ENCODE peak calls at places on chromosomes 16 and 17, in five cellular contexts. One of them, this sample, is unnamed.
A peak's percentile ranks its signal among the peaks of the same experiment; 100 is the strongest.

GRCh38 chr17:62995377-62995885 is 29.4 kb downstream of the TANC2 start:
- DNase-seq in neural progenitor cell: peak; percentile 51
- DNase-seq in heart right ventricle: no peak
- DNase-seq in erythroblast: peak; percentile 61
- DNase-seq in GM03348: peak; percentile 21
- DNase-seq in this sample: no peak

GRCh38 chr16:67841816-67842508 is at the start of gene THAP11:
- DNase-seq in neural progenitor cell: peak; percentile 98
- DNase-seq in heart right ventricle: peak; percentile 92
- DNase-seq in erythroblast: peak; percentile 98
- DNase-seq in GM03348: peak; percentile 95
- DNase-seq in this sample: peak; percentile 86

GRCh38 chr16:89343501-89344291 is 126.2 kb downstream of the ZNF778 start:
- DNase-seq in neural progenitor cell: no peak
- DNase-seq in heart right ventricle: no peak
- DNase-seq in erythroblast: no peak
- DNase-seq in GM03348: peak; percentile 37
- DNase-seq in this sample: no peak

GRCh38 chr16:77191259-77191969 is 424 bp downstream of the MON1B start:
- DNase-seq in neural progenitor cell: peak; percentile 37
- DNase-seq in heart right ventricle: peak; percentile 31
- DNase-seq in erythroblast: no peak
- DNase-seq in GM03348: peak; percentile 29
- DNase-seq in this sample: no peak

GRCh38 chr17:4623249-4623648 is 18.2 kb downstream of the ALOX15 start:
- DNase-seq in neural progenitor cell: no peak
- DNase-seq in heart right ventricle: no peak
- DNase-seq in erythroblast: no peak
- DNase-seq in GM03348: peak; percentile 38
- DNase-seq in this sample: no peak

GRCh38 chr17:34797724-34798123 is 163.5 kb downstream of the CCT6B start:
- DNase-seq in neural progenitor cell: peak; percentile 92
- DNase-seq in heart right ventricle: peak; percentile 21
- DNase-seq in erythroblast: peak; percentile 41
- DNase-seq in GM03348: peak; percentile 70
- DNase-seq in this sample: no peak

GRCh38 chr16:56825821-56826220 is 39.2 kb upstream of the SLC12A3 start:
- DNase-seq in neural progenitor cell: no peak
- DNase-seq in heart right ventricle: no peak
- DNase-seq in erythroblast: no peak
- DNase-seq in GM03348: peak; percentile 31
- DNase-seq in this sample: no peak

GRCh38 chr17:62984801-62985200 is 18.8 kb downstream of the TANC2 start:
- DNase-seq in neural progenitor cell: no peak
- DNase-seq in heart right ventricle: no peak
- DNase-seq in erythroblast: no peak
- DNase-seq in GM03348: no peak
- DNase-seq in this sample: no peak

GRCh38 chr16:1300664-1301476 is 8.6 kb upstream of the UBE2I start:
- DNase-seq in neural progenitor cell: peak; percentile 84
- DNase-seq in heart right ventricle: peak; percentile 74
- DNase-seq in erythroblast: peak; percentile 82
- DNase-seq in GM03348: peak; percentile 94
- DNase-seq in this sample: no peak

GRCh38 chr17:55660171-55660886 is 62.3 kb downstream of the TMEM100 start:
- DNase-seq in neural progenitor cell: peak; percentile 28
- DNase-seq in heart right ventricle: no peak
- DNase-seq in erythroblast: no peak
- DNase-seq in GM03348: no peak
- DNase-seq in this sample: no peak

GRCh38 chr17:33137411-33137810 is 145.8 kb downstream of the SPACA3 start:
- DNase-seq in neural progenitor cell: no peak
- DNase-seq in heart right ventricle: no peak
- DNase-seq in erythroblast: no peak
- DNase-seq in GM03348: no peak
- DNase-seq in this sample: no peak

This sample was measured in HS-5.